ENCODE peak calls at places on chromosomes 2 and 18, in nine cellular contexts. R is DMS 273 treated with DMSO at 0.1 percent for 48 hours; M is SW480; U is stimulated activated CD4-positive, alpha-beta T cell treated with anti-CD3 and anti-CD28 coated beads, Interleukin-1b, Interleukin-23, amount 100 ng/mL, for 4 hours; H is NCI-H446; I is HT1080; Y is RWPE1; X is tibial artery; Q is activated naive CD4-positive, alpha-beta T cell treated with anti-CD3 and anti-CD28 coated beads, Interleukin-2, amount 10 ng/mL, durations not matched to agents 7 days and 5 days. J is an unnamed sample.

GRCh38 chr2:204899983-204900382 is 354.7 kb downstream of the PARD3B start:
- DNase-seq in Q (no peak), M (no peak), R (no peak), I (no peak), Y (no peak), X (no peak), H (no peak), U (no peak), J (no peak)

GRCh38 chr2:120936476-120937334 is 201.0 kb downstream of the GLI2 start:
- DNase-seq in R (no peak), H (no peak), Y (no peak), M (no peak), Q (no peak), U (no peak), I (no peak), X (no peak), J (no peak)

GRCh38 chr18:73688851-73689659 is 458.6 kb downstream of the FBXO15 start:
- DNase-seq in I (peak), X (no peak), Q (no peak), Y (peak), M (no peak), U (no peak), H (no peak), R (no peak), J (peak)

GRCh38 chr2:201234167-201235139 is 25.9 kb upstream of the CASP8 start:
- DNase-seq in I (no peak), X (no peak), M (peak), Q (peak), R (no peak), H (no peak), Y (no peak), U (no peak), J (no peak)

GRCh38 chr2:6325616-6326015 is 540.1 kb downstream of the CMPK2 start:
- DNase-seq in M (no peak), R (no peak), Q (no peak), U (no peak), Y (no peak), I (no peak), H (no peak), X (no peak), J (no peak)

GRCh38 chr2:105113616-105114275 is 75.9 kb downstream of the MRPS9 start:
- DNase-seq in R (no peak), Y (no peak), Q (no peak), U (no peak), H (no peak), M (no peak), X (no peak), I (no peak), J (no peak)

GRCh38 chr2:223528036-223528435 is 74.1 kb downstream of the SCG2 start:
- DNase-seq in I (peak), H (peak), R (no peak), U (no peak), M (no peak), Y (no peak), Q (no peak), X (no peak), J (no peak)

GRCh38 chr2:86337235-86338099 is at the start of gene REEP1:
- DNase-seq in M (peak), Y (peak), I (no peak), R (no peak), H (peak), X (no peak), Q (peak), U (peak), J (peak)

GRCh38 chr2:106990307-106990706 is 104.3 kb upstream of the ST6GAL2 start:
- DNase-seq in U (no peak), R (peak), Y (no peak), X (no peak), Q (no peak), I (peak), H (peak), M (peak), J (no peak)

GRCh38 chr2:26648516-26648915 is 7.3 kb upstream of the CIB4 start:
- DNase-seq in H (no peak), U (no peak), I (no peak), R (no peak), Y (no peak), Q (no peak), X (no peak), M (no peak), J (no peak)

GRCh38 chr2:65071499-65072180 is 15.4 kb downstream of the CEP68 start:
- DNase-seq in Q (no peak), U (no peak), I (no peak), X (no peak), Y (no peak), M (no peak), R (no peak), H (no peak), J (peak)

J was measured in epithelial cell of esophagus.